ENCODE peak calls at places on chromosomes 4 and X, in five cellular contexts. E is right atrium auricular region; G is psoas muscle; O is choroid plexus epithelial cell; Z is activated CD4-positive, alpha-beta T cell treated with anti-CD3 and anti-CD28 coated beads, Interleukin-2, amount 10 ng/mL, durations not matched to agents 7 days and 5 days. S is an unnamed sample.

GRCh38 chr4:159298502-159298901 is 195.6 kb downstream of the RAPGEF2 start:
- DNase-seq in E (no peak), G (no peak), O (peak), Z (no peak), S (no peak)

GRCh38 chr4:174217273-174218126 is 66.0 kb downstream of the FBXO8 start:
- DNase-seq in E (no peak), G (no peak), O (peak), Z (no peak), S (peak)

GRCh38 chr4:24105183-24106039 is 215.6 kb upstream of the PPARGC1A start:
- DNase-seq in E (peak), G (peak), O (peak), Z (no peak), S (no peak)

GRCh38 chr4:25234390-25235367 is 846 bp downstream of the PI4K2B start:
- DNase-seq in E (peak), G (peak), O (peak), Z (peak), S (peak)

GRCh38 chrX:21479695-21480280 is 105.6 kb downstream of the CNKSR2 start:
- DNase-seq in E (no peak), G (no peak), O (peak), Z (peak), S (no peak)

GRCh38 chr4:114598191-114599121 is at the start of gene UGT8:
- DNase-seq in E (no peak), G (peak), O (peak), Z (peak), S (no peak)

GRCh38 chr4:24274401-24275035 is 309.8 kb downstream of the DHX15 start:
- DNase-seq in E (no peak), G (no peak), O (peak), Z (no peak), S (no peak)

GRCh38 chr4:45293335-45293734 is 567.0 kb upstream of the GNPDA2 start:
- DNase-seq in E (no peak), G (no peak), O (no peak), Z (no peak), S (no peak)

GRCh38 chr4:151990201-151990600 is 229.4 kb upstream of the GATB start:
- DNase-seq in E (no peak), G (no peak), O (peak), Z (no peak), S (no peak)

GRCh38 chr4:152385551-152385950 is 150.3 kb downstream of the FBXW7 start:
- DNase-seq in E (no peak), G (no peak), O (peak), Z (no peak), S (no peak)

GRCh38 chr4:98394134-98394533 is 132.9 kb downstream of the RAP1GDS1 start:
- DNase-seq in E (no peak), G (no peak), O (peak), Z (no peak), S (no peak)

GRCh38 chrX:2150722-2151121 is 350.1 kb downstream of the DHRSX start:
- DNase-seq in E (no peak), G (no peak), O (no peak), Z (no peak), S (no peak)

GRCh38 chrX:53494427-53494826 is 60.3 kb upstream of the HSD17B10 start:
- DNase-seq in E (no peak), G (no peak), O (peak), Z (no peak), S (no peak)

GRCh38 chr4:124783847-124784246 is 71.3 kb upstream of the ANKRD50 start:
- DNase-seq in E (no peak), G (no peak), O (peak), Z (no peak), S (no peak)

GRCh38 chr4:183416878-183417277 is 27.6 kb upstream of the CDKN2AIP start:
- DNase-seq in E (no peak), G (no peak), O (no peak), Z (no peak), S (no peak)

GRCh38 chr4:123826896-123827295 is 430.3 kb downstream of the SPRY1 start:
- DNase-seq in E (peak), G (peak), O (peak), Z (no peak), S (no peak)

GRCh38 chr4:83504544-83504943 is 19.6 kb upstream of the ABRAXAS1 start:
- DNase-seq in E (no peak), G (no peak), O (no peak), Z (no peak), S (no peak)

GRCh38 chr4:170610464-170610863 is 520.7 kb upstream of the AADAT start:
- DNase-seq in E (no peak), G (no peak), O (no peak), Z (no peak), S (no peak)

GRCh38 chr4:159197260-159197884 is 94.5 kb downstream of the RAPGEF2 start:
- DNase-seq in E (no peak), G (no peak), O (no peak), Z (no peak), S (no peak)

GRCh38 chr4:153419673-153420278 is 46.4 kb upstream of the TMEM131L start:
- DNase-seq in E (no peak), G (no peak), O (no peak), Z (no peak), S (no peak)

GRCh38 chr4:126174627-126175026 is 859.9 kb downstream of the FAT4 start:
- DNase-seq in E (no peak), G (no peak), O (no peak), Z (no peak), S (no peak)

GRCh38 chr4:3712112-3712805 is 53.9 kb upstream of the ADRA2C start:
- DNase-seq in E (no peak), G (no peak), O (no peak), Z (no peak), S (no peak)

GRCh38 chr4:40165931-40166330 is 30.9 kb upstream of the RHOH start:
- DNase-seq in E (no peak), G (no peak), O (no peak), Z (no peak), S (no peak)

GRCh38 chr4:88991746-88992145 is 65.2 kb downstream of the FAM13A start:
- DNase-seq in E (no peak), G (no peak), O (peak), Z (no peak), S (no peak)

GRCh38 chrX:1903380-1903935 is 288.6 kb downstream of the ASMT start:
- DNase-seq in E (no peak), G (no peak), O (no peak), Z (no peak), S (no peak)

GRCh38 chr4:152348670-152349069 is 187.2 kb downstream of the FBXW7 start:
- DNase-seq in E (no peak), G (no peak), O (no peak), Z (peak), S (no peak)

GRCh38 chrX:40504801-40505605 is 75.8 kb upstream of the ATP6AP2 start:
- DNase-seq in E (no peak), G (no peak), O (peak), Z (no peak), S (no peak)

GRCh38 chr4:94689155-94689554 is 68.6 kb upstream of the BMPR1B start:
- DNase-seq in E (no peak), G (no peak), O (no peak), Z (no peak), S (no peak)

GRCh38 chr4:121096629-121097028 is 24.3 kb upstream of the NDNF start:
- DNase-seq in E (no peak), G (no peak), O (peak), Z (no peak), S (no peak)

GRCh38 chr4:173039617-173040176 is 128.9 kb upstream of the GALNT7 start:
- DNase-seq in E (no peak), G (no peak), O (peak), Z (no peak), S (no peak)

GRCh38 chr4:3410401-3411135 is 31.2 kb upstream of the HGFAC start:
- DNase-seq in E (no peak), G (no peak), O (no peak), Z (no peak), S (no peak)

GRCh38 chrX:47574096-47574553 is 8.1 kb upstream of the TIMP1 start:
- DNase-seq in E (no peak), G (no peak), O (no peak), Z (no peak), S (no peak)

GRCh38 chr4:168221298-168221697 is 97.3 kb downstream of the DDX60 start:
- DNase-seq in E (no peak), G (no peak), O (peak), Z (no peak), S (no peak)

GRCh38 chr4:20084488-20084887 is 167.2 kb upstream of the SLIT2 start:
- DNase-seq in E (no peak), G (no peak), O (no peak), Z (peak), S (no peak)

GRCh38 chrX:138345801-138346200 is 365.7 kb downstream of the FGF13 start:
- DNase-seq in E (no peak), G (no peak), O (no peak), Z (no peak), S (no peak)